ENCODE peak calls at places on chromosomes 6 and 20, in ten cellular contexts. One of them, this sample, is unnamed.

GRCh38 chr6:38404900-38405556 is 234.7 kb downstream of the BTBD9 start:
- DNase-seq in Panc1: no peak
- DNase-seq in GM23338: no peak
- DNase-seq in upper lobe of left lung: no peak
- DNase-seq in K562: no peak
- DNase-seq in stomach: no peak
- DNase-seq in spleen: no peak
- DNase-seq in H1: no peak
- DNase-seq in HepG2: peak
- DNase-seq in suprapubic skin: no peak
- DNase-seq in this sample: no peak

GRCh38 chr6:139846538-139847321 is 472.3 kb upstream of the CITED2 start:
- DNase-seq in HepG2: no peak
- DNase-seq in Panc1: no peak
- DNase-seq in stomach: no peak
- DNase-seq in upper lobe of left lung: no peak
- DNase-seq in H1: no peak
- DNase-seq in GM23338: peak
- DNase-seq in K562: no peak
- DNase-seq in suprapubic skin: no peak
- DNase-seq in spleen: no peak
- DNase-seq in this sample: no peak

GRCh38 chr6:106469882-106470281 is 109.4 kb downstream of the CRYBG1 start:
- DNase-seq in HepG2: no peak
- DNase-seq in K562: no peak
- DNase-seq in H1: no peak
- DNase-seq in suprapubic skin: no peak
- DNase-seq in GM23338: no peak
- DNase-seq in stomach: no peak
- DNase-seq in spleen: no peak
- DNase-seq in Panc1: no peak
- DNase-seq in upper lobe of left lung: no peak
- DNase-seq in this sample: no peak

GRCh38 chr20:58755062-58755697 is 62.6 kb downstream of the NPEPL1 start:
- DNase-seq in Panc1: no peak
- DNase-seq in HepG2: no peak
- DNase-seq in H1: peak
- DNase-seq in suprapubic skin: no peak
- DNase-seq in spleen: peak
- DNase-seq in K562: no peak
- DNase-seq in stomach: no peak
- DNase-seq in upper lobe of left lung: no peak
- DNase-seq in GM23338: no peak
- DNase-seq in this sample: no peak

GRCh38 chr6:19995575-19996257 is 158.5 kb downstream of the ID4 start:
- DNase-seq in K562: peak
- DNase-seq in GM23338: peak
- DNase-seq in HepG2: no peak
- DNase-seq in H1: no peak
- DNase-seq in upper lobe of left lung: no peak
- DNase-seq in Panc1: no peak
- DNase-seq in spleen: no peak
- DNase-seq in stomach: no peak
- DNase-seq in suprapubic skin: no peak
- DNase-seq in this sample: no peak

GRCh38 chr6:108203189-108204119 is 37.6 kb downstream of the NR2E1 start:
- DNase-seq in HepG2: peak
- DNase-seq in K562: no peak
- DNase-seq in upper lobe of left lung: no peak
- DNase-seq in spleen: no peak
- DNase-seq in H1: no peak
- DNase-seq in suprapubic skin: no peak
- DNase-seq in GM23338: no peak
- DNase-seq in stomach: no peak
- DNase-seq in Panc1: no peak
- DNase-seq in this sample: no peak

GRCh38 chr20:61120595-61121515 is 131.2 kb upstream of the CDH4 start:
- DNase-seq in upper lobe of left lung: no peak
- DNase-seq in stomach: no peak
- DNase-seq in HepG2: peak
- DNase-seq in H1: peak
- DNase-seq in spleen: no peak
- DNase-seq in Panc1: no peak
- DNase-seq in K562: no peak
- DNase-seq in GM23338: peak
- DNase-seq in suprapubic skin: no peak
- DNase-seq in this sample: no peak

GRCh38 chr6:119224095-119224701 is 125.4 kb downstream of the MAN1A1 start:
- DNase-seq in suprapubic skin: no peak
- DNase-seq in spleen: no peak
- DNase-seq in HepG2: no peak
- DNase-seq in Panc1: no peak
- DNase-seq in stomach: no peak
- DNase-seq in K562: no peak
- DNase-seq in upper lobe of left lung: no peak
- DNase-seq in H1: no peak
- DNase-seq in GM23338: no peak
- DNase-seq in this sample: no peak

GRCh38 chr6:112086744-112087135 is 542 bp downstream of the TUBE1 start:
- DNase-seq in GM23338: peak
- DNase-seq in upper lobe of left lung: no peak
- DNase-seq in suprapubic skin: no peak
- DNase-seq in HepG2: peak
- DNase-seq in spleen: no peak
- DNase-seq in stomach: no peak
- DNase-seq in H1: no peak
- DNase-seq in K562: peak
- DNase-seq in Panc1: no peak
- DNase-seq in this sample: no peak

GRCh38 chr6:15351631-15352030 is 105.8 kb downstream of the JARID2 start:
- DNase-seq in Panc1: no peak
- DNase-seq in stomach: no peak
- DNase-seq in upper lobe of left lung: no peak
- DNase-seq in H1: no peak
- DNase-seq in HepG2: no peak
- DNase-seq in GM23338: no peak
- DNase-seq in K562: no peak
- DNase-seq in spleen: no peak
- DNase-seq in suprapubic skin: no peak
- DNase-seq in this sample: no peak
- TF ChIP-seq POLR2AphosphoS5 in Panc1: no peak
- TF ChIP-seq POLR2AphosphoS5 in stomach: no peak
- TF ChIP-seq POLR2AphosphoS5 in upper lobe of left lung: no peak
- TF ChIP-seq POLR2AphosphoS5 in H1: no peak
- TF ChIP-seq POLR2AphosphoS5 in HepG2: no peak
- TF ChIP-seq POLR2AphosphoS5 in GM23338: no peak
- TF ChIP-seq POLR2AphosphoS5 in K562: no peak
- TF ChIP-seq POLR2AphosphoS5 in spleen: no peak
- TF ChIP-seq POLR2AphosphoS5 in suprapubic skin: no peak
- TF ChIP-seq POLR2AphosphoS5 in this sample: no peak

GRCh38 chr20:45341939-45342862 is 6.0 kb downstream of the SDC4 start:
- DNase-seq in HepG2: peak
- DNase-seq in K562: no peak
- DNase-seq in GM23338: peak
- DNase-seq in upper lobe of left lung: peak
- DNase-seq in spleen: no peak
- DNase-seq in stomach: peak
- DNase-seq in suprapubic skin: peak
- DNase-seq in H1: peak
- DNase-seq in Panc1: no peak
- DNase-seq in this sample: no peak

GRCh38 chr20:45345104-45345936 is 2.9 kb downstream of the SDC4 start:
- DNase-seq in K562: no peak
- DNase-seq in HepG2: no peak
- DNase-seq in suprapubic skin: no peak
- DNase-seq in spleen: no peak
- DNase-seq in Panc1: no peak
- DNase-seq in upper lobe of left lung: peak
- DNase-seq in stomach: peak
- DNase-seq in H1: no peak
- DNase-seq in GM23338: no peak
- DNase-seq in this sample: no peak

GRCh38 chr20:45342863-45343444 is 5.3 kb downstream of the SDC4 start:
- DNase-seq in H1: no peak
- DNase-seq in Panc1: no peak
- DNase-seq in spleen: no peak
- DNase-seq in HepG2: no peak
- DNase-seq in K562: no peak
- DNase-seq in upper lobe of left lung: no peak
- DNase-seq in suprapubic skin: no peak
- DNase-seq in GM23338: no peak
- DNase-seq in stomach: no peak
- DNase-seq in this sample: no peak

GRCh38 chr20:45343867-45344721 is 4.1 kb downstream of the SDC4 start:
- DNase-seq in H1: no peak
- DNase-seq in Panc1: peak
- DNase-seq in suprapubic skin: no peak
- DNase-seq in HepG2: peak
- DNase-seq in K562: peak
- DNase-seq in stomach: peak
- DNase-seq in GM23338: no peak
- DNase-seq in spleen: no peak
- DNase-seq in upper lobe of left lung: no peak
- DNase-seq in this sample: no peak

GRCh38 chr20:45343445-45343866 is 4.8 kb downstream of the SDC4 start:
- DNase-seq in K562: peak
- DNase-seq in Panc1: no peak
- DNase-seq in GM23338: no peak
- DNase-seq in H1: peak
- DNase-seq in suprapubic skin: no peak
- DNase-seq in stomach: peak
- DNase-seq in spleen: no peak
- DNase-seq in HepG2: peak
- DNase-seq in upper lobe of left lung: no peak
- DNase-seq in this sample: no peak
- TF ChIP-seq POLR2AphosphoS5 in K562: no peak
- TF ChIP-seq POLR2AphosphoS5 in Panc1: no peak
- TF ChIP-seq POLR2AphosphoS5 in GM23338: no peak
- TF ChIP-seq POLR2AphosphoS5 in H1: peak
- TF ChIP-seq POLR2AphosphoS5 in suprapubic skin: no peak
- TF ChIP-seq POLR2AphosphoS5 in stomach: no peak
- TF ChIP-seq POLR2AphosphoS5 in spleen: no peak
- TF ChIP-seq POLR2AphosphoS5 in HepG2: no peak
- TF ChIP-seq POLR2AphosphoS5 in upper lobe of left lung: no peak
- TF ChIP-seq POLR2AphosphoS5 in this sample: no peak

GRCh38 chr6:26223677-26224546 is 136.7 kb downstream of the HFE start:
- DNase-seq in HepG2: peak
- DNase-seq in H1: no peak
- DNase-seq in suprapubic skin: no peak
- DNase-seq in GM23338: peak
- DNase-seq in Panc1: no peak
- DNase-seq in upper lobe of left lung: no peak
- DNase-seq in stomach: peak
- DNase-seq in spleen: peak
- DNase-seq in K562: no peak
- DNase-seq in this sample: no peak

GRCh38 chr6:26224547-26224912 is 137.3 kb downstream of the HFE start:
- DNase-seq in K562: no peak
- DNase-seq in upper lobe of left lung: no peak
- DNase-seq in Panc1: no peak
- DNase-seq in GM23338: no peak
- DNase-seq in stomach: no peak
- DNase-seq in HepG2: no peak
- DNase-seq in H1: no peak
- DNase-seq in spleen: no peak
- DNase-seq in suprapubic skin: no peak
- DNase-seq in this sample: no peak

GRCh38 chr6:26223213-26223612 is 136.0 kb downstream of the HFE start:
- DNase-seq in upper lobe of left lung: no peak
- DNase-seq in suprapubic skin: no peak
- DNase-seq in stomach: no peak
- DNase-seq in HepG2: no peak
- DNase-seq in spleen: no peak
- DNase-seq in Panc1: no peak
- DNase-seq in K562: no peak
- DNase-seq in H1: no peak
- DNase-seq in GM23338: no peak
- DNase-seq in this sample: no peak

GRCh38 chr6:26225848-26226590 is 138.8 kb downstream of the HFE start:
- DNase-seq in suprapubic skin: no peak
- DNase-seq in K562: no peak
- DNase-seq in spleen: no peak
- DNase-seq in stomach: no peak
- DNase-seq in Panc1: no peak
- DNase-seq in GM23338: no peak
- DNase-seq in upper lobe of left lung: no peak
- DNase-seq in H1: no peak
- DNase-seq in HepG2: no peak
- DNase-seq in this sample: no peak

DNA sequence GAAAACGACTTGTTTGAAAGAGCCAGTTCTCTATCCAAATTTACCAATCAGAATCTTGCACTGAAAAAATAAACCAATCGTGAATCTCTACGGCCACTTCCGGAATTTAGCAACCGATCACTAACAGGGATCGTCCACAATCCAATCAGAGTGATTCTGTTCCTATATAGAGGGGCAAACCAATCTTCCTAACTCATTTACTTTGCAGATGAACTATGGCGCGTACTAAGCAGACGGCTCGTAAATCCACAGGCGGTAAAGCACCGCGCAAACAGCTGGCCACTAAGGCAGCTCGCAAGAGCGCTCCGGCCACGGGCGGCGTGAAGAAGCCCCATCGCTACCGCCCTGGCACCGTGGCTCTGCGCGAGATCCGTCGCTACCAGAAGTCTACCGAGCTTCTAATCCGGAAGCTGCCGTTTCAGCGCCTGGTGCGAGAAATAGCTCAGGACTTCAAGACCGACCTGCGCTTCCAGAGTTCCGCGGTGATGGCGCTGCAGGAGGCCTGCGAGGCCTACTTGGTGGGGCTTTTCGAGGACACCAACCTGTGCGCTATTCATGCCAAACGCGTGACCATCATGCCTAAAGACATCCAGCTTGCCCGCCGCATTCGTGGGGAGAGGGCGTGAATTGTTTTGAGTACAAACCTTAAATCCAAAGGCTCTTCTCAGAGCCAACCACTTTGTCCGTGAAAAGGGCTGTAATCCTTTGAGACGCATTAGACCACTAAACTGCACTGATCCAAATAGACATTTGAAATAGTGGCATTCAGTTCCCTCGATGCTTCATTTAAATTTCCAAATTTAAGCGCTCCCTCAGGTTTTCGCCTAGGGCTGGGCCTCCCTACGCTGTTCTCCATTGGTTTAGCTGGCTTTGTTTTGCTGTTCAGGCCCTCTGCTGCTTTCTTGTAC is 138.0 kb downstream of the HFE start:
- DNase-seq in suprapubic skin: no peak
- DNase-seq in HepG2: no peak
- DNase-seq in upper lobe of left lung: peak
- DNase-seq in H1: peak
- DNase-seq in Panc1: no peak
- DNase-seq in GM23338: peak
- DNase-seq in spleen: peak
- DNase-seq in stomach: no peak
- DNase-seq in K562: no peak
- DNase-seq in this sample: no peak
- TF ChIP-seq POLR2AphosphoS5 in suprapubic skin: peak
- TF ChIP-seq POLR2AphosphoS5 in HepG2: no peak
- TF ChIP-seq POLR2AphosphoS5 in upper lobe of left lung: no peak
- TF ChIP-seq POLR2AphosphoS5 in H1: peak
- TF ChIP-seq POLR2AphosphoS5 in Panc1: no peak
- TF ChIP-seq POLR2AphosphoS5 in GM23338: peak
- TF ChIP-seq POLR2AphosphoS5 in spleen: peak
- TF ChIP-seq POLR2AphosphoS5 in stomach: no peak
- TF ChIP-seq POLR2AphosphoS5 in K562: no peak
- TF ChIP-seq POLR2AphosphoS5 in this sample: no peak

GRCh38 chr20:32761831-32762753 is at the start of gene DNMT3B:
- DNase-seq in GM23338: peak
- DNase-seq in stomach: peak
- DNase-seq in HepG2: peak
- DNase-seq in H1: peak
- DNase-seq in upper lobe of left lung: peak
- DNase-seq in spleen: peak
- DNase-seq in K562: peak
- DNase-seq in Panc1: no peak
- DNase-seq in suprapubic skin: no peak
- DNase-seq in this sample: no peak
- TF ChIP-seq POLR2AphosphoS5 in GM23338: peak
- TF ChIP-seq POLR2AphosphoS5 in stomach: no peak
- TF ChIP-seq POLR2AphosphoS5 in HepG2: peak
- TF ChIP-seq POLR2AphosphoS5 in H1: peak
- TF ChIP-seq POLR2AphosphoS5 in upper lobe of left lung: no peak
- TF ChIP-seq POLR2AphosphoS5 in spleen: peak
- TF ChIP-seq POLR2AphosphoS5 in K562: peak
- TF ChIP-seq POLR2AphosphoS5 in Panc1: peak
- TF ChIP-seq POLR2AphosphoS5 in suprapubic skin: no peak
- TF ChIP-seq POLR2AphosphoS5 in this sample: peak

This sample was measured in SK-N-MC.